ENCODE peak calls at places on chromosomes 3 and 15, in eight cellular contexts. One of them, this sample, is unnamed.

GRCh38 chr3:9183811-9184463 is 65.5 kb downstream of the SRGAP3 start:
- DNase-seq in RWPE1: no peak
- DNase-seq in astrocyte of the spinal cord: no peak
- DNase-seq in lower leg skin: no peak
- DNase-seq in IMR-90: no peak
- DNase-seq in stomach: no peak
- DNase-seq in cardiac fibroblast: no peak
- DNase-seq in Calu3: no peak
- DNase-seq in this sample: peak; percentile 51

GRCh38 chr3:99498544-99499234 is 139.7 kb upstream of the COL8A1 start:
- DNase-seq in RWPE1: no peak
- DNase-seq in astrocyte of the spinal cord: peak; percentile 49
- DNase-seq in lower leg skin: no peak
- DNase-seq in IMR-90: peak; percentile 25
- DNase-seq in stomach: no peak
- DNase-seq in cardiac fibroblast: peak; percentile 41
- DNase-seq in Calu3: no peak
- DNase-seq in this sample: no peak

GRCh38 chr3:137990427-137990826 is 19.5 kb upstream of the CLDN18 start:
- DNase-seq in RWPE1: no peak
- DNase-seq in astrocyte of the spinal cord: no peak
- DNase-seq in lower leg skin: no peak
- DNase-seq in IMR-90: no peak
- DNase-seq in stomach: no peak
- DNase-seq in cardiac fibroblast: no peak
- DNase-seq in Calu3: no peak
- DNase-seq in this sample: no peak

GRCh38 chr3:159130108-159130507 is 328.3 kb downstream of the MFSD1 start:
- DNase-seq in RWPE1: no peak
- DNase-seq in astrocyte of the spinal cord: no peak
- DNase-seq in lower leg skin: no peak
- DNase-seq in IMR-90: peak; percentile 1
- DNase-seq in stomach: no peak
- DNase-seq in cardiac fibroblast: no peak
- DNase-seq in Calu3: peak; percentile 63
- DNase-seq in this sample: no peak

GRCh38 chr15:91278956-91279355 is 178.9 kb downstream of the SV2B start:
- DNase-seq in RWPE1: no peak
- DNase-seq in astrocyte of the spinal cord: no peak
- DNase-seq in lower leg skin: no peak
- DNase-seq in IMR-90: no peak
- DNase-seq in stomach: no peak
- DNase-seq in cardiac fibroblast: no peak
- DNase-seq in Calu3: no peak
- DNase-seq in this sample: no peak

GRCh38 chr15:90774731-90775521 is 57.8 kb downstream of the BLM start:
- DNase-seq in RWPE1: peak; percentile 83
- DNase-seq in astrocyte of the spinal cord: peak; percentile 59
- DNase-seq in lower leg skin: no peak
- DNase-seq in IMR-90: peak; percentile 89
- DNase-seq in stomach: no peak
- DNase-seq in cardiac fibroblast: no peak
- DNase-seq in Calu3: no peak
- DNase-seq in this sample: no peak

GRCh38 chr15:31338879-31339557 is 12.4 kb downstream of the KLF13 start:
- DNase-seq in RWPE1: no peak
- DNase-seq in astrocyte of the spinal cord: peak; percentile 82
- DNase-seq in lower leg skin: no peak
- DNase-seq in IMR-90: peak; percentile 79
- DNase-seq in stomach: no peak
- DNase-seq in cardiac fibroblast: peak; percentile 90
- DNase-seq in Calu3: no peak
- DNase-seq in this sample: no peak

GRCh38 chr3:117399311-117400068 is 689.9 kb downstream of the TUSC7 start:
- DNase-seq in RWPE1: no peak
- DNase-seq in astrocyte of the spinal cord: peak; percentile 50
- DNase-seq in lower leg skin: no peak
- DNase-seq in IMR-90: peak; percentile 82
- DNase-seq in stomach: no peak
- DNase-seq in cardiac fibroblast: peak; percentile 30
- DNase-seq in Calu3: no peak
- DNase-seq in this sample: no peak

GRCh38 chr3:89690649-89691048 is 583.2 kb downstream of the EPHA3 start:
- DNase-seq in RWPE1: peak; percentile 8
- DNase-seq in astrocyte of the spinal cord: peak; percentile 8
- DNase-seq in lower leg skin: no peak
- DNase-seq in IMR-90: peak; percentile 1
- DNase-seq in stomach: no peak
- DNase-seq in cardiac fibroblast: peak; percentile 47
- DNase-seq in Calu3: no peak
- DNase-seq in this sample: no peak

GRCh38 chr3:194311000-194311399 is 40.1 kb downstream of the CPN2 start:
- DNase-seq in RWPE1: no peak
- DNase-seq in astrocyte of the spinal cord: no peak
- DNase-seq in lower leg skin: no peak
- DNase-seq in IMR-90: no peak
- DNase-seq in stomach: no peak
- DNase-seq in cardiac fibroblast: no peak
- DNase-seq in Calu3: no peak
- DNase-seq in this sample: no peak

GRCh38 chr15:65638681-65639089 is 16.9 kb downstream of the SLC24A1 start:
- DNase-seq in RWPE1: peak; percentile 85
- DNase-seq in astrocyte of the spinal cord: peak; percentile 78
- DNase-seq in lower leg skin: no peak
- DNase-seq in IMR-90: peak; percentile 81
- DNase-seq in stomach: no peak
- DNase-seq in cardiac fibroblast: peak; percentile 88
- DNase-seq in Calu3: peak; percentile 58
- DNase-seq in this sample: peak; percentile 19

GRCh38 chr3:188929138-188929537 is 242.6 kb upstream of the TPRG1 start:
- DNase-seq in RWPE1: no peak
- DNase-seq in astrocyte of the spinal cord: no peak
- DNase-seq in lower leg skin: no peak
- DNase-seq in IMR-90: no peak
- DNase-seq in stomach: no peak
- DNase-seq in cardiac fibroblast: no peak
- DNase-seq in Calu3: peak; percentile 44
- DNase-seq in this sample: no peak

GRCh38 chr3:132418916-132419315 is 1.6 kb downstream of the DNAJC13 start:
- DNase-seq in RWPE1: no peak
- DNase-seq in astrocyte of the spinal cord: peak; percentile 12
- DNase-seq in lower leg skin: no peak
- DNase-seq in IMR-90: no peak
- DNase-seq in stomach: no peak
- DNase-seq in cardiac fibroblast: peak; percentile 45
- DNase-seq in Calu3: no peak
- DNase-seq in this sample: no peak

GRCh38 chr3:54600441-54601204 is 327.2 kb downstream of the LRTM1 start:
- DNase-seq in RWPE1: no peak
- DNase-seq in astrocyte of the spinal cord: no peak
- DNase-seq in lower leg skin: no peak
- DNase-seq in IMR-90: no peak
- DNase-seq in stomach: no peak
- DNase-seq in cardiac fibroblast: no peak
- DNase-seq in Calu3: no peak
- DNase-seq in this sample: no peak

GRCh38 chr3:45653205-45653604 is 36.0 kb upstream of the SACM1L start:
- DNase-seq in RWPE1: no peak
- DNase-seq in astrocyte of the spinal cord: no peak
- DNase-seq in lower leg skin: no peak
- DNase-seq in IMR-90: no peak
- DNase-seq in stomach: no peak
- DNase-seq in cardiac fibroblast: no peak
- DNase-seq in Calu3: no peak
- DNase-seq in this sample: no peak

GRCh38 chr3:45583021-45583851 is 11.3 kb upstream of the LIMD1 start:
- DNase-seq in RWPE1: no peak
- DNase-seq in astrocyte of the spinal cord: no peak
- DNase-seq in lower leg skin: no peak
- DNase-seq in IMR-90: no peak
- DNase-seq in stomach: no peak
- DNase-seq in cardiac fibroblast: peak; percentile 52
- DNase-seq in Calu3: no peak
- DNase-seq in this sample: no peak

GRCh38 chr3:62688812-62689211 is 186.4 kb downstream of the CADPS start:
- DNase-seq in RWPE1: no peak
- DNase-seq in astrocyte of the spinal cord: no peak
- DNase-seq in lower leg skin: no peak
- DNase-seq in IMR-90: no peak
- DNase-seq in stomach: no peak
- DNase-seq in cardiac fibroblast: no peak
- DNase-seq in Calu3: no peak
- DNase-seq in this sample: no peak
- TF ChIP-seq CTCF in RWPE1: no peak
- TF ChIP-seq CTCF in astrocyte of the spinal cord: no peak
- TF ChIP-seq CTCF in lower leg skin: no peak
- TF ChIP-seq CTCF in IMR-90: no peak
- TF ChIP-seq CTCF in stomach: no peak
- TF ChIP-seq CTCF in cardiac fibroblast: no peak
- TF ChIP-seq CTCF in Calu3: no peak
- TF ChIP-seq CTCF in this sample: no peak

GRCh38 chr3:129000742-129001100 is 383 bp upstream of the EFCC1 start:
- DNase-seq in RWPE1: no peak
- DNase-seq in astrocyte of the spinal cord: no peak
- DNase-seq in lower leg skin: no peak
- DNase-seq in IMR-90: no peak
- DNase-seq in stomach: no peak
- DNase-seq in cardiac fibroblast: no peak
- DNase-seq in Calu3: no peak
- DNase-seq in this sample: no peak
- TF ChIP-seq CTCF in RWPE1: no peak
- TF ChIP-seq CTCF in astrocyte of the spinal cord: no peak
- TF ChIP-seq CTCF in lower leg skin: no peak
- TF ChIP-seq CTCF in IMR-90: no peak
- TF ChIP-seq CTCF in stomach: no peak
- TF ChIP-seq CTCF in cardiac fibroblast: no peak
- TF ChIP-seq CTCF in Calu3: no peak
- TF ChIP-seq CTCF in this sample: no peak

GRCh38 chr3:128878011-128878457 is 1.4 kb upstream of the ACAD9 start:
- DNase-seq in RWPE1: no peak
- DNase-seq in astrocyte of the spinal cord: no peak
- DNase-seq in lower leg skin: no peak
- DNase-seq in IMR-90: no peak
- DNase-seq in stomach: no peak
- DNase-seq in cardiac fibroblast: no peak
- DNase-seq in Calu3: no peak
- DNase-seq in this sample: no peak

GRCh38 chr3:128881576-128881975 is 2.2 kb downstream of the ACAD9 start:
- DNase-seq in RWPE1: no peak
- DNase-seq in astrocyte of the spinal cord: no peak
- DNase-seq in lower leg skin: no peak
- DNase-seq in IMR-90: no peak
- DNase-seq in stomach: no peak
- DNase-seq in cardiac fibroblast: no peak
- DNase-seq in Calu3: no peak
- DNase-seq in this sample: no peak

GRCh38 chr3:128879125-128879969 is at the start of gene ACAD9:
- DNase-seq in RWPE1: peak; percentile 100
- DNase-seq in astrocyte of the spinal cord: peak; percentile 97
- DNase-seq in lower leg skin: peak; percentile 97
- DNase-seq in IMR-90: peak; percentile 97
- DNase-seq in stomach: peak; percentile 98
- DNase-seq in cardiac fibroblast: peak; percentile 99
- DNase-seq in Calu3: peak; percentile 100
- DNase-seq in this sample: peak; percentile 89

GRCh38 chr3:128879991-128880390 is 571 bp downstream of the ACAD9 start:
- DNase-seq in RWPE1: no peak
- DNase-seq in astrocyte of the spinal cord: peak; percentile 7
- DNase-seq in lower leg skin: no peak
- DNase-seq in IMR-90: no peak
- DNase-seq in stomach: no peak
- DNase-seq in cardiac fibroblast: no peak
- DNase-seq in Calu3: peak; percentile 28
- DNase-seq in this sample: no peak

DNA sequence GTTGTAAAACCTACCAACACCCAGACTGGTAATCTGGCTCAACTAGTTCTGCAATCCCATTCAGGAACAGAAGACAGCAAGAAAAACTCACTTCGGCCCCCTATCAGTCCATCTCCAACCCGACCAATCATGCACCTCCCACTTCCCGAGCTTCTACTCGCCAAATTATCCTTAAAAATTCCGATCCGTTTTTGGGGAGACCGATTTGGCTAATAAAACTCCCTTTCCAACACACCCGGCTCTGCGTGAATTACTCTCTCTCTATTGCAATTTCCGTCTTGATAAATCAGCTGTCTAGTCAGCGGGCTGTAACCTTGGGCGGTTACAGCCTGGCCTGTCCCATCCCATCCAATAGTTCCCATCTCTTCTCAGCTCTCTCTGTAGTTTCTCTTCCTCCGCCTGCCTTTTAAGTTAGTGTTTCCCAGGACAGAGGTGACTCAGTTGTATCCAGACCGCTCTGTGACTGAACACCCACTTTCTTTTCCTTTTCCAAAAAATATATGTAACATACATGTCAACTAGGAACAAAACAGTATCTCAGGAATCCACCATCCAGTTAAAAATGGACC is 780 bp upstream of the ACAD9 start:
- DNase-seq in RWPE1: peak; percentile 57
- DNase-seq in astrocyte of the spinal cord: peak; percentile 69
- DNase-seq in lower leg skin: peak; percentile 25
- DNase-seq in IMR-90: peak; percentile 77
- DNase-seq in stomach: no peak
- DNase-seq in cardiac fibroblast: peak; percentile 65
- DNase-seq in Calu3: peak; percentile 18
- DNase-seq in this sample: peak; percentile 7
- TF ChIP-seq CTCF in RWPE1: no peak
- TF ChIP-seq CTCF in astrocyte of the spinal cord: no peak
- TF ChIP-seq CTCF in lower leg skin: no peak
- TF ChIP-seq CTCF in IMR-90: no peak
- TF ChIP-seq CTCF in stomach: no peak
- TF ChIP-seq CTCF in cardiac fibroblast: no peak
- TF ChIP-seq CTCF in Calu3: no peak
- TF ChIP-seq CTCF in this sample: no peak

GRCh38 chr3:182238141-182238540 is 526.4 kb downstream of the SOX2 start:
- DNase-seq in RWPE1: no peak
- DNase-seq in astrocyte of the spinal cord: peak; percentile 56
- DNase-seq in lower leg skin: no peak
- DNase-seq in IMR-90: no peak
- DNase-seq in stomach: no peak
- DNase-seq in cardiac fibroblast: no peak
- DNase-seq in Calu3: no peak
- DNase-seq in this sample: peak; percentile 96

GRCh38 chr3:182241196-182241776 is 529.6 kb downstream of the SOX2 start:
- DNase-seq in RWPE1: no peak
- DNase-seq in astrocyte of the spinal cord: no peak
- DNase-seq in lower leg skin: no peak
- DNase-seq in IMR-90: no peak
- DNase-seq in stomach: no peak
- DNase-seq in cardiac fibroblast: no peak
- DNase-seq in Calu3: no peak
- DNase-seq in this sample: no peak

GRCh38 chr3:182241777-182242556 is 530.2 kb downstream of the SOX2 start:
- DNase-seq in RWPE1: no peak
- DNase-seq in astrocyte of the spinal cord: peak; percentile 89
- DNase-seq in lower leg skin: peak; percentile 14
- DNase-seq in IMR-90: no peak
- DNase-seq in stomach: no peak
- DNase-seq in cardiac fibroblast: peak; percentile 64
- DNase-seq in Calu3: no peak
- DNase-seq in this sample: peak; percentile 85

GRCh38 chr3:182240474-182240873 is 528.7 kb downstream of the SOX2 start:
- DNase-seq in RWPE1: no peak
- DNase-seq in astrocyte of the spinal cord: no peak
- DNase-seq in lower leg skin: no peak
- DNase-seq in IMR-90: no peak
- DNase-seq in stomach: no peak
- DNase-seq in cardiac fibroblast: no peak
- DNase-seq in Calu3: no peak
- DNase-seq in this sample: no peak

GRCh38 chr3:182239316-182239715 is 527.6 kb downstream of the SOX2 start:
- DNase-seq in RWPE1: no peak
- DNase-seq in astrocyte of the spinal cord: no peak
- DNase-seq in lower leg skin: no peak
- DNase-seq in IMR-90: no peak
- DNase-seq in stomach: no peak
- DNase-seq in cardiac fibroblast: no peak
- DNase-seq in Calu3: no peak
- DNase-seq in this sample: no peak
- TF ChIP-seq CTCF in RWPE1: no peak
- TF ChIP-seq CTCF in astrocyte of the spinal cord: peak; percentile 7
- TF ChIP-seq CTCF in lower leg skin: no peak
- TF ChIP-seq CTCF in IMR-90: no peak
- TF ChIP-seq CTCF in stomach: no peak
- TF ChIP-seq CTCF in cardiac fibroblast: no peak
- TF ChIP-seq CTCF in Calu3: no peak
- TF ChIP-seq CTCF in this sample: no peak

This sample was measured in retinal pigment epithelial cell.